ENCODE peak calls at places on chromosomes 11 and 22, in eight cellular contexts. H is A673; X is transverse colon; W is kidney; J is K562; V is neural progenitor cell; R is spleen; M is CD4-positive, CD25-positive, alpha-beta regulatory T cell. E is an unnamed sample.

GRCh38 chr11:63518548-63518947 is 12.7 kb downstream of the LGALS12 start:
- DNase-seq in H (no peak), X (no peak), W (no peak), J (no peak), V (no peak), R (no peak), M (peak; percentile 42), E (no peak)

GRCh38 chr22:26656896-26657851 is at the start of gene MIAT:
- DNase-seq in H (peak; percentile 46), X (peak; percentile 64), W (no peak), J (peak; percentile 51), V (peak; percentile 89), R (peak; percentile 91), M (peak; percentile 86), E (peak; percentile 55)

GRCh38 chr11:3929232-3929631 is 73.8 kb downstream of the STIM1 start:
- DNase-seq in H (no peak), X (no peak), W (no peak), J (no peak), V (no peak), R (no peak), M (no peak), E (no peak)

GRCh38 chr11:111001091-111001430 is 244.5 kb upstream of the POU2AF2 start:
- DNase-seq in H (no peak), X (no peak), W (no peak), J (no peak), V (no peak), R (no peak), M (no peak), E (no peak)

GRCh38 chr22:25750569-25751173 is 8.7 kb downstream of the MYO18B start:
- DNase-seq in H (no peak), X (no peak), W (no peak), J (no peak), V (no peak), R (no peak), M (peak; percentile 34), E (no peak)

GRCh38 chr11:106697058-106697457 is 321.2 kb downstream of the GUCY1A2 start:
- DNase-seq in H (no peak), X (no peak), W (no peak), J (no peak), V (no peak), R (no peak), M (no peak), E (no peak)

GRCh38 chr11:18280438-18281046 is 14.5 kb downstream of the SAA1 start:
- DNase-seq in H (no peak), X (no peak), W (no peak), J (no peak), V (no peak), R (no peak), M (peak; percentile 76), E (no peak)

GRCh38 chr11:76033699-76034098 is 172.6 kb downstream of the WNT11 start:
- DNase-seq in H (no peak), X (no peak), W (no peak), J (no peak), V (no peak), R (no peak), M (no peak), E (no peak)

GRCh38 chr11:79437274-79437980 is 3.4 kb downstream of the TENM4 start:
- DNase-seq in H (peak; percentile 55), X (peak; percentile 38), W (peak; percentile 89), J (no peak), V (peak; percentile 85), R (peak; percentile 76), M (no peak), E (no peak)

GRCh38 chr11:116879789-116880402 is 42.5 kb upstream of the APOA1 start:
- DNase-seq in H (peak; percentile 84), X (no peak), W (no peak), J (peak; percentile 34), V (peak; percentile 73), R (no peak), M (peak; percentile 70), E (no peak)

GRCh38 chr11:117187007-117187406 is 8.5 kb downstream of the SIDT2 start:
- DNase-seq in H (no peak), X (no peak), W (peak; percentile 35), J (no peak), V (no peak), R (no peak), M (no peak), E (no peak)

GRCh38 chr11:105829084-105829483 is 193.0 kb downstream of the MSANTD4 start:
- DNase-seq in H (no peak), X (no peak), W (no peak), J (no peak), V (no peak), R (no peak), M (no peak), E (no peak)

GRCh38 chr11:79957702-79958101 is 516.9 kb upstream of the TENM4 start:
- DNase-seq in H (no peak), X (peak; percentile 18), W (no peak), J (no peak), V (no peak), R (no peak), M (no peak), E (no peak)

GRCh38 chr11:44875056-44875455 is 75.6 kb downstream of the TP53I11 start:
- DNase-seq in H (no peak), X (no peak), W (no peak), J (no peak), V (no peak), R (no peak), M (no peak), E (no peak)

GRCh38 chr11:134146598-134146997 is 77.2 kb downstream of the NCAPD3 start:
- DNase-seq in H (no peak), X (no peak), W (no peak), J (no peak), V (no peak), R (no peak), M (no peak), E (no peak)

GRCh38 chr11:110184974-110185597 is 91.9 kb downstream of the ZC3H12C start:
- DNase-seq in H (no peak), X (no peak), W (no peak), J (no peak), V (no peak), R (no peak), M (no peak), E (no peak)

GRCh38 chr22:38203855-38204497 is 2.2 kb downstream of the MAFF start:
- DNase-seq in H (no peak), X (no peak), W (no peak), J (no peak), V (no peak), R (no peak), M (no peak), E (no peak)

GRCh38 chr22:49903322-49904039 is 14.8 kb downstream of the ALG12 start:
- DNase-seq in H (no peak), X (no peak), W (peak; percentile 63), J (peak; percentile 19), V (no peak), R (peak; percentile 65), M (no peak), E (no peak)

GRCh38 chr11:12110714-12111481 is 508 bp downstream of the MICAL2 start:
- DNase-seq in H (peak; percentile 30), X (peak; percentile 44), W (peak; percentile 82), J (no peak), V (peak; percentile 63), R (peak; percentile 86), M (peak; percentile 62), E (peak; percentile 16)

GRCh38 chr22:19871845-19872778 is 17.4 kb upstream of the GNB1L start:
- DNase-seq in H (no peak), X (no peak), W (peak; percentile 70), J (no peak), V (no peak), R (peak; percentile 64), M (no peak), E (no peak)

GRCh38 chr11:119314748-119315138 is 2.2 kb downstream of the MCAM start:
- DNase-seq in H (no peak), X (no peak), W (no peak), J (no peak), V (no peak), R (no peak), M (no peak), E (no peak)
- H3K27ac ChIP-seq in H (no peak overlapping the region), X (peak overlapping the region; percentile 88), W (peak overlapping the region; percentile 71), J (no peak overlapping the region), V (no peak overlapping the region), R (no peak overlapping the region), M (no peak overlapping the region), E (no peak overlapping the region)

GRCh38 chr11:73177380-73178091 is 35.4 kb upstream of the FCHSD2 start:
- DNase-seq in H (no peak), X (no peak), W (no peak), J (no peak), V (no peak), R (peak; percentile 88), M (no peak), E (no peak)

GRCh38 chr11:73176892-73177155 is 34.7 kb upstream of the FCHSD2 start:
- DNase-seq in H (no peak), X (no peak), W (no peak), J (no peak), V (no peak), R (no peak), M (no peak), E (no peak)

GRCh38 chr11:73176145-73176891 is 34.2 kb upstream of the FCHSD2 start:
- DNase-seq in H (no peak), X (no peak), W (no peak), J (no peak), V (no peak), R (peak; percentile 58), M (no peak), E (no peak)

GRCh38 chr11:73178681-73179080 is 36.6 kb upstream of the FCHSD2 start:
- DNase-seq in H (no peak), X (no peak), W (no peak), J (no peak), V (no peak), R (peak; percentile 63), M (no peak), E (no peak)

GRCh38 chr11:73178092-73178539 is 36.0 kb upstream of the FCHSD2 start:
- DNase-seq in H (peak; percentile 90), X (peak; percentile 84), W (peak; percentile 92), J (peak; percentile 71), V (peak; percentile 90), R (peak; percentile 96), M (peak; percentile 84), E (peak; percentile 63)
- H3K4me1 ChIP-seq in H (no peaks in the 10 kb centered on the region), X (peaks cover 9% of the 10 kb centered on the region), W (peaks cover 13% of the 10 kb centered on the region), J (peaks cover 7% of the 10 kb centered on the region), V (no peaks in the 10 kb centered on the region), R (peaks cover 26% of the 10 kb centered on the region), M (no peaks in the 10 kb centered on the region), E (no peaks in the 10 kb centered on the region)

GRCh38 chr22:16957781-16958180 is 50.2 kb downstream of the GAB4 start:
- DNase-seq in H (no peak), X (no peak), W (peak; percentile 49), J (peak; percentile 6), V (no peak), R (no peak), M (no peak), E (no peak)
- H3K9me3 ChIP-seq in H (no peaks in the 10 kb centered on the region), X (no peaks in the 10 kb centered on the region), W (no peaks in the 10 kb centered on the region), J (no peaks in the 10 kb centered on the region), V (no peaks in the 10 kb centered on the region), R (no peaks in the 10 kb centered on the region), M (no peaks in the 10 kb centered on the region), E (no peaks in the 10 kb centered on the region)

DNA sequence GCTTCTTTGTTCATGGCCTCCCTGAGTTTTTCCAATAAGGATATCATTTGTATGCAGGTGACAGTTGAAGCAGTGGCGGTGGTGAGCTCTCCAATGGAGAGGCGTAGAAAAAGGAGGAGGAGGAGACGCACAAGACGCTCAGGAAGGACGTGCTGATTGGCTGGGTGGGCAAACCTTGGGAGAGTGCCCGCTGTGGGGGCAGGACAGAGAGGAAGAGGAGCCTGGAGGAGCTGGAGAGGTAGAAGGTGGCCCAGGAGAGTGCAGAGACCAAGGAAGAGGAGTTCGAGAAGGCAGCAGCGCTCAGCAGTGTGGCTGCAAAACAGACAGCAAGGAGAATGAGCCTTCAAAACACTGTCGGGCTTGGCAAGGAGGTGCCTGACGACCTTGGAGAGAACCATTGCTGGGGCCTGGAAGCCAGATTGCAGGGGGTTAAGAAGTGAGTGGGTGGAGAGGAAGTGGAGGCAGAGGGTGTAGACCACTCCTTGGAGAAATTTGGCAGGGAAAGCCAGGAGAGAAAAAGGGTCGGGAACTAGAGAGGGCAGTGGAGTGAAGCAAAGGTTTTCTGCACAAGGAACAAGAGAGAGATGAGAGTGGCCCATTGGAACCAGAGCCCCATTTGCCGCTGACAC is 7.5 kb downstream of the CLCF1 start:
- DNase-seq in H (no peak), X (no peak), W (no peak), J (no peak), V (no peak), R (no peak), M (no peak), E (no peak)
- H3K27ac ChIP-seq in H (no peak overlapping the region), X (peak overlapping the region; percentile 95), W (peak overlapping the region; percentile 22), J (no peak overlapping the region), V (no peak overlapping the region), R (no peak overlapping the region), M (no peak overlapping the region), E (no peak overlapping the region)